ENCODE peak calls at places on chromosome 12, in seven cellular contexts. O, E, H, R, X, I and S are unnamed samples.

GRCh38 chr12:76927170-76927784 is 48.5 kb upstream of the CSRP2 start:
- DNase-seq in O (peak; percentile 24), E (peak; percentile 28), H (peak; percentile 11), R (peak; percentile 90), X (peak; percentile 25), I (no peak), S (no peak)

GRCh38 chr12:6946033-6946919 is 2.5 kb downstream of the C12orf57 start:
- DNase-seq in O (peak; percentile 95), E (peak; percentile 97), H (peak; percentile 97), R (peak; percentile 95), X (peak; percentile 96), I (peak; percentile 95), S (peak; percentile 96)

GRCh38 chr12:47762850-47763440 is 4.3 kb upstream of the RAPGEF3 start:
- DNase-seq in O (no peak), E (no peak), H (no peak), R (no peak), X (no peak), I (no peak), S (no peak)

GRCh38 chr12:101181776-101182175 is 28.3 kb downstream of the SLC5A8 start:
- DNase-seq in O (no peak), E (no peak), H (no peak), R (no peak), X (no peak), I (no peak), S (no peak)

GRCh38 chr12:124588689-124589318 is 21.4 kb upstream of the NCOR2 start:
- DNase-seq in O (no peak), E (no peak), H (no peak), R (no peak), X (no peak), I (no peak), S (no peak)

GRCh38 chr12:34625116-34625515 is 602.8 kb downstream of the ALG10 start:
- DNase-seq in O (no peak), E (no peak), H (no peak), R (peak; percentile 43), X (peak; percentile 29), I (no peak), S (no peak)

GRCh38 chr12:15200703-15201102 is 20.5 kb downstream of the RERG start:
- DNase-seq in O (no peak), E (no peak), H (no peak), R (no peak), X (no peak), I (no peak), S (no peak)

GRCh38 chr12:90653051-90653450 is 301.9 kb downstream of the CCER1 start:
- DNase-seq in O (no peak), E (no peak), H (no peak), R (no peak), X (no peak), I (no peak), S (peak; percentile 19)

GRCh38 chr12:109999983-110000505 is 814 bp downstream of the ANKRD13A start:
- DNase-seq in O (peak; percentile 37), E (peak; percentile 35), H (peak; percentile 20), R (peak; percentile 49), X (no peak), I (no peak), S (peak; percentile 82)

GRCh38 chr12:3158851-3159465 is 81.8 kb downstream of the TSPAN9 start:
- DNase-seq in O (no peak), E (no peak), H (no peak), R (no peak), X (no peak), I (no peak), S (peak; percentile 33)

GRCh38 chr12:124046206-124046740 is 73.3 kb downstream of the ZNF664 start:
- DNase-seq in O (no peak), E (no peak), H (no peak), R (no peak), X (no peak), I (no peak), S (no peak)

GRCh38 chr12:2384533-2385328 is 331.9 kb downstream of the CACNA1C start:
- DNase-seq in O (no peak), E (no peak), H (no peak), R (no peak), X (no peak), I (no peak), S (no peak)

GRCh38 chr12:103748875-103749274 is 92.2 kb downstream of the NT5DC3 start:
- DNase-seq in O (no peak), E (no peak), H (no peak), R (no peak), X (no peak), I (no peak), S (no peak)

GRCh38 chr12:104165801-104166200 is 27.8 kb upstream of the NFYB start:
- DNase-seq in O (no peak), E (no peak), H (no peak), R (no peak), X (no peak), I (no peak), S (no peak)

DNA sequence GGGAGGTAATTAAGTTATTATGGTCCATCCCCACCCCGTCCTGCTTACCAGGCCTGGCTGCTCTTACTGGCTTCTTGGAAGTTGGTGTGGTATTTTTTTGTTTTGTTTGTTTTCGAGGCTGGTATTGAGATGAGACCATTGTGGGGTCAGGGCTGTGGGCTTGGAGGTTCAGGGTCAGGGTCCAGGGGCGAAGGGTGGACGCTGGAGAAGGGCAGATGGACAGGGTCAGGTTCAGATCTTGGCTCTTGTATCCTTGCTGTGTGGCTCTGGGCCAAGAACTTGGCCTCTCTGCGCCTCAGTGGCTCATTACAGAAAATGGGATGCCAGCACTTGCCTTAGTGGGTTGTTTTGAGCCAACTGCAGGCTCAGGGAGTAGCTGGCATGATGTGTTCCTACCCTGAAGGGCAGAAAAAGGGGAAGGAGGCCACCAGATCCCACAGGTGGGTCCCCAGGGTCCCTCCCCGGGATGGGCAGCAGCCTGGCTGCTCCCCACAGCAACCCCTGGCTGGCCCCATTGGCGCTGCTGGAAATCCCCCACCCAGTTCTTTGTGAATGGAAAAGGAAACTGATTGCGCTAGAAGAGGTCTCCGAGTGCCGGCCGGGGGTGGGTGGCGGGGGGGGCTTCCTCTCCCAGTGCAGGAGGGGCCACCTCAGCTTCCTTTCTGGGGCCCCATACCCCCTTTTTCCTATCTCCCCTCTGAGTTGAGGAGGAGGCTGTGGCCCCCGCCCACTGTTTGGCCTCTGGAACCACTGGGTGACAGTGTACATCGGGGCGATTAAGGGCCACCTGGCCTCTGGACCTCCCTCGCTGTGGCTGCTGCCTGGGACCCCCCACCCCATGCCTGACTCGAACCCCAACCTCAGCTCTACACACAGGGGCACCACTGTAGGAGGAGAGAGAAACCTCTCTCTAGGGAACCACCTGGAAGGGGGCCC is 25.0 kb downstream of the SH2B3 start:
- DNase-seq in O (no peak), E (no peak), H (no peak), R (no peak), X (no peak), I (peak; percentile 40), S (no peak)
- H3K4me1 ChIP-seq in O (peaks cover 100% of the 10 kb centered on the region), E (peaks cover 50% of the 10 kb centered on the region), H (peaks cover 3% of the 10 kb centered on the region), R (peaks cover 43% of the 10 kb centered on the region), X (peaks cover 30% of the 10 kb centered on the region), I (peaks cover 84% of the 10 kb centered on the region), S (peaks cover 100% of the 10 kb centered on the region)

GRCh38 chr12:111335811-111336210 is 33.1 kb downstream of the PHETA1 start:
- DNase-seq in O (no peak), E (no peak), H (no peak), R (no peak), X (no peak), I (no peak), S (no peak)

GRCh38 chr12:111328138-111328537 is 40.8 kb downstream of the PHETA1 start:
- DNase-seq in O (no peak), E (no peak), H (no peak), R (no peak), X (no peak), I (peak; percentile 42), S (no peak)

GRCh38 chr12:111327474-111327873 is 41.4 kb downstream of the PHETA1 start:
- DNase-seq in O (no peak), E (no peak), H (no peak), R (peak; percentile 73), X (peak; percentile 5), I (no peak), S (no peak)

GRCh38 chr12:111334393-111334915 is 34.4 kb downstream of the PHETA1 start:
- DNase-seq in O (no peak), E (no peak), H (no peak), R (no peak), X (no peak), I (no peak), S (no peak)

GRCh38 chr12:111330800-111331752 is 37.8 kb downstream of the PHETA1 start:
- DNase-seq in O (no peak), E (no peak), H (no peak), R (peak; percentile 85), X (peak; percentile 59), I (no peak), S (no peak)
- TF ChIP-seq CTCF in O (no peak), E (peak; percentile 39), H (no peak), R (peak; percentile 69), X (peak; percentile 78), I (peak; percentile 37), S (peak; percentile 55)

DNA sequence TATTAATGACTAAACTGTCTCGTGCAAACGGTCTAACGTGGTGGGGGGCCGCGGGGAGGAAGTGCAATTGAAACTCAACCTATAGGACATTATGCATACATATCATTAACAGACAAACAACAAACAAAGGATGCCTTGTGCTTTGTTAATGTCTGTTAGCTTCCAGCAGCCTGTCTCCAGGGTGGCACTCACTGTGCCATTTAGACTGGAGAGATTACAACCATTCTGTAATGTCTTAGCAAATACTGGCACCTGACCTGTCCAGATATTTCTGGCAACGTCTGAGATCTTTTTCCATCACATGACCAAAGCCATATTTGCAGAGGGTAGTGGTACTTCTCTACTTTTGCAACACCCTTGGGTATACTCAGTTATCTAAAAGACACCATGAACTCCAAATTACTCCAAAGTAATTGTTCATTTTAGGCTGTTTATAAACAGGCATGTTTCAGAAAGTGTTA is 11.6 kb downstream of the BHLHE41 start:
- DNase-seq in O (no peak), E (no peak), H (peak; percentile 57), R (peak; percentile 51), X (no peak), I (no peak), S (no peak)
- TF ChIP-seq POLR2AphosphoS5 in O (no peak), E (peak; percentile 66), H (peak; percentile 80), R (no peak), X (no peak), I (no peak), S (no peak)

GRCh38 chr12:107373238-107373809 is 280.0 kb upstream of the CRY1 start:
- DNase-seq in O (no peak), E (no peak), H (no peak), R (no peak), X (no peak), I (no peak), S (no peak)

GRCh38 chr12:107369679-107370078 is 276.3 kb upstream of the CRY1 start:
- DNase-seq in O (no peak), E (no peak), H (no peak), R (no peak), X (no peak), I (no peak), S (no peak)

GRCh38 chr12:107374136-107374535 is 280.8 kb upstream of the CRY1 start:
- DNase-seq in O (no peak), E (no peak), H (no peak), R (no peak), X (peak; percentile 21), I (no peak), S (no peak)

GRCh38 chr12:107375231-107375630 is 281.9 kb upstream of the CRY1 start:
- DNase-seq in O (no peak), E (no peak), H (no peak), R (no peak), X (no peak), I (no peak), S (no peak)

DNA sequence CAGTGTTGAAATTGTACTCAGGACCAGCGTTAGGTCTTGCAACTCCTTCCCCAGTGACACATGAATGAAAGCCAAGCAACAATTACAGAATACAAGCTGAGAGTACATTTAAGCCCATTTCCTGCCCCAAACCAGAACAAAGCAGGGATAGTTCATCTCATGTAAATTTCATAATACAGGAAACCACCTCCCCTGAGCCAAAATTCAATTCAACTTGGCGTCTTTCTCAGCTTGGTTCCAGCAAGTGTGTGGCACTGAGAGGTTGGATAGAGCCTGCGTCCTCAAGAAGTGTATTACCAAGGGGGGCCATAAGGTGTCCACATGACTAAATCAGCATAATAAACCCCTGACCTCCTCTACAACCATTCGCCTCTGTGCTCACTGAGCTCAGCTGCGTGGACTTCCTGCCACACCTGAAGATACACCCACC is 278.9 kb upstream of the CRY1 start:
- DNase-seq in O (no peak), E (no peak), H (no peak), R (no peak), X (no peak), I (no peak), S (no peak)
- H3K4me1 ChIP-seq in O (no peaks in the 10 kb centered on the region), E (no peaks in the 10 kb centered on the region), H (no peaks in the 10 kb centered on the region), R (peaks cover 23% of the 10 kb centered on the region), X (peaks cover 31% of the 10 kb centered on the region), I (no peaks in the 10 kb centered on the region), S (peaks cover 48% of the 10 kb centered on the region)